ENCODE peak calls at places on chromosomes 5 and 9, in nine cellular contexts. C is activated T-cell treated with anti-CD3 and anti-CD28 coated beads for 4 hours; S is CD4-positive, CD25-positive, alpha-beta regulatory T cell; A is midbrain; Y is HFF-Myc; V is ELR; G is activated CD4-positive, CD25-positive, alpha-beta regulatory T cell; L is Jurkat, Clone E6-1; I is mucosa of gallbladder. R is an unnamed sample.
A peak's percentile ranks its signal among the peaks of the same experiment; 100 is the strongest.

GRCh38 chr9:133116346-133117231 is 4.5 kb downstream of the RALGDS start:
- DNase-seq in C (no peak), V (no peak), S (no peak), A (no peak), I (no peak), G (no peak), L (no peak), Y (no peak), R (no peak)

GRCh38 chr5:135386096-135386495 is 12.9 kb downstream of the MACROH2A1 start:
- DNase-seq in V (peak; percentile 81), I (no peak), A (no peak), C (no peak), Y (no peak), S (no peak), G (no peak), L (no peak), R (no peak)

GRCh38 chr5:10663531-10664183 is 97.4 kb downstream of the DAP start:
- DNase-seq in S (no peak), C (no peak), G (no peak), V (peak; percentile 36), A (peak; percentile 11), Y (no peak), L (no peak), I (no peak), R (no peak)

GRCh38 chr5:149415245-149415967 is 36.3 kb upstream of the IL17B start:
- DNase-seq in A (no peak), L (no peak), I (no peak), V (peak; percentile 32), C (no peak), Y (no peak), S (no peak), G (no peak), R (no peak)

GRCh38 chr9:2116073-2116472 is 100.9 kb downstream of the SMARCA2 start:
- DNase-seq in Y (no peak), S (peak; percentile 15), C (no peak), I (no peak), A (no peak), G (no peak), L (peak; percentile 9), V (peak; percentile 40), R (no peak)

GRCh38 chr5:151158287-151158661 is 695 bp upstream of the ANXA6 start:
- DNase-seq in L (no peak), Y (no peak), G (no peak), V (no peak), A (no peak), C (no peak), S (no peak), I (no peak), R (no peak)

GRCh38 chr9:82797539-82797938 is 265.4 kb downstream of the RASEF start:
- DNase-seq in C (no peak), S (no peak), G (no peak), Y (no peak), I (no peak), A (no peak), V (no peak), L (no peak), R (no peak)

GRCh38 chr5:137122075-137122474 is 377.1 kb downstream of the SPOCK1 start:
- DNase-seq in L (no peak), C (no peak), I (no peak), A (no peak), Y (no peak), G (no peak), V (no peak), S (no peak), R (no peak)

GRCh38 chr5:102312586-102312985 is 16.5 kb upstream of the SLCO4C1 start:
- DNase-seq in S (no peak), G (no peak), L (no peak), A (no peak), Y (no peak), V (peak; percentile 84), I (no peak), C (no peak), R (no peak)

GRCh38 chr5:82259172-82259800 is 18.9 kb downstream of the RPS23 start:
- DNase-seq in L (no peak), Y (no peak), S (no peak), A (peak; percentile 35), V (peak; percentile 53), I (no peak), G (no peak), C (no peak), R (no peak)

GRCh38 chr5:40733842-40734563 is 21.8 kb downstream of the TTC33 start:
- DNase-seq in A (no peak), L (no peak), G (no peak), Y (no peak), V (no peak), C (no peak), S (no peak), I (peak; percentile 19), R (no peak)

GRCh38 chr5:162703914-162704313 is 636.3 kb downstream of the GABRG2 start:
- DNase-seq in V (no peak), A (no peak), I (no peak), L (no peak), C (no peak), Y (no peak), G (no peak), S (no peak), R (no peak)

GRCh38 chr5:657570-657969 is 35.6 kb downstream of the TPPP start:
- DNase-seq in C (no peak), A (no peak), L (no peak), Y (no peak), V (peak; percentile 96), I (no peak), G (no peak), S (no peak), R (no peak)

GRCh38 chr5:179343902-179344300 is 1.4 kb downstream of the ADAMTS2 start:
- DNase-seq in A (no peak), S (no peak), Y (no peak), C (no peak), I (no peak), V (peak; percentile 76), G (no peak), L (no peak), R (no peak)

GRCh38 chr9:97176206-97176605 is 131.3 kb upstream of the CCDC180 start:
- DNase-seq in S (no peak), Y (no peak), A (no peak), C (no peak), V (no peak), G (no peak), L (no peak), I (no peak), R (no peak)

GRCh38 chr5:158739941-158740340 is 359.8 kb downstream of the EBF1 start:
- DNase-seq in G (no peak), Y (no peak), A (no peak), C (no peak), L (no peak), V (no peak), S (no peak), I (no peak), R (no peak)

GRCh38 chr5:111016801-111017200 is 54.7 kb upstream of the TSLP start:
- DNase-seq in V (peak; percentile 1), L (no peak), Y (no peak), C (no peak), A (no peak), I (no peak), S (no peak), G (no peak), R (no peak)

GRCh38 chr5:37926732-37927131 is 86.9 kb upstream of the GDNF start:
- DNase-seq in V (peak; percentile 9), L (no peak), S (no peak), A (no peak), C (no peak), G (no peak), I (no peak), Y (peak; percentile 10), R (no peak)

GRCh38 chr5:127423173-127423798 is 94.2 kb upstream of the PRRC1 start:
- DNase-seq in S (no peak), I (no peak), L (no peak), G (no peak), Y (no peak), V (no peak), C (no peak), A (no peak), R (no peak)

GRCh38 chr9:26157411-26157810 is 479.2 kb upstream of the TUSC1 start:
- DNase-seq in G (no peak), S (no peak), L (no peak), Y (no peak), A (no peak), I (no peak), V (peak; percentile 11), C (no peak), R (no peak)

GRCh38 chr5:1557114-1557873 is 33.5 kb upstream of the LPCAT1 start:
- DNase-seq in A (no peak), C (no peak), S (no peak), Y (no peak), G (no peak), L (no peak), I (no peak), V (no peak), R (peak; percentile 77)

GRCh38 chr9:105158020-105158419 is 86.4 kb upstream of the SLC44A1 start:
- DNase-seq in C (no peak), L (no peak), G (no peak), S (no peak), V (no peak), I (no peak), Y (no peak), A (no peak), R (no peak)

GRCh38 chr9:77897292-77897691 is 134.3 kb downstream of the GNAQ start:
- DNase-seq in I (no peak), S (no peak), A (no peak), L (peak; percentile 55), V (peak; percentile 24), G (no peak), C (no peak), Y (peak; percentile 12), R (no peak)

GRCh38 chr5:176652136-176652535 is 4.9 kb downstream of the TSPAN17 start:
- DNase-seq in G (no peak), C (no peak), V (no peak), S (no peak), A (peak; percentile 52), Y (no peak), I (no peak), L (no peak), R (no peak)

GRCh38 chr5:126334755-126335154 is 88.5 kb upstream of the GRAMD2B start:
- DNase-seq in C (no peak), A (no peak), S (no peak), I (no peak), V (no peak), L (no peak), Y (no peak), G (no peak), R (no peak)

GRCh38 chr5:123808841-123809240 is 296.9 kb downstream of the CSNK1G3 start:
- DNase-seq in L (no peak), C (no peak), Y (no peak), A (no peak), G (no peak), S (no peak), V (no peak), I (no peak), R (no peak)

GRCh38 chr5:154465169-154465568 is 12.9 kb downstream of the HAND1 start:
- DNase-seq in C (no peak), G (no peak), A (no peak), S (no peak), V (peak; percentile 85), L (no peak), I (no peak), Y (no peak), R (no peak)

GRCh38 chr9:124284237-124284831 is 26.6 kb downstream of the NEK6 start:
- DNase-seq in Y (no peak), I (no peak), G (no peak), C (no peak), S (no peak), A (no peak), V (no peak), L (no peak), R (no peak)

GRCh38 chr9:114958021-114958846 is 27.8 kb upstream of the TNFSF8 start:
- DNase-seq in V (peak; percentile 23), G (no peak), I (peak; percentile 20), C (peak; percentile 42), Y (no peak), L (no peak), S (peak; percentile 54), A (peak; percentile 20), R (no peak)

GRCh38 chr9:38066167-38066906 is 2.7 kb downstream of the SHB start:
- DNase-seq in C (no peak), G (no peak), L (no peak), I (no peak), S (no peak), Y (no peak), V (peak; percentile 40), A (no peak), R (no peak)

GRCh38 chr5:14176888-14177287 is 33.7 kb downstream of the TRIO start:
- DNase-seq in V (no peak), S (no peak), C (no peak), Y (no peak), L (no peak), I (no peak), A (no peak), G (no peak), R (no peak)